ENCODE peak calls at places on chromosomes 11 and 22, in seven cellular contexts. C is A549, A is neural progenitor cell, D is omental fat pad, W is brain microvascular endothelial cell, M is WTC11, T is HFFc6. H is an unnamed sample.

GRCh38 chr11:101974255-101974654 is 57.9 kb upstream of the ANGPTL5 start:
- DNase-seq in C (no peak), A (no peak), D (no peak), W (no peak), M (no peak), T (peak), H (no peak)

GRCh38 chr11:86805873-86806310 is 5.5 kb downstream of the PRSS23 start:
- DNase-seq in C (no peak), A (no peak), D (no peak), W (no peak), M (no peak), T (no peak), H (no peak)

GRCh38 chr11:31767665-31768064 is 43.5 kb downstream of the PAX6 start:
- DNase-seq in C (no peak), A (peak), D (no peak), W (no peak), M (no peak), T (no peak), H (no peak)

GRCh38 chr11:76167590-76167989 is 38.7 kb downstream of the WNT11 start:
- DNase-seq in C (no peak), A (no peak), D (no peak), W (no peak), M (no peak), T (no peak), H (no peak)

GRCh38 chr11:30526558-30526957 is 59.6 kb downstream of the MPPED2 start:
- DNase-seq in C (no peak), A (no peak), D (no peak), W (no peak), M (no peak), T (no peak), H (no peak)

GRCh38 chr11:1260023-1260501 is 37.2 kb downstream of the MUC5B start:
- DNase-seq in C (peak), A (no peak), D (no peak), W (no peak), M (peak), T (no peak), H (no peak)

GRCh38 chr11:121105063-121105480 is 4.0 kb downstream of the TECTA start:
- DNase-seq in C (no peak), A (no peak), D (no peak), W (no peak), M (no peak), T (no peak), H (peak)

GRCh38 chr11:126830216-126830615 is 170.4 kb downstream of the KIRREL3 start:
- DNase-seq in C (no peak), A (no peak), D (no peak), W (no peak), M (no peak), T (no peak), H (no peak)

GRCh38 chr22:40922484-40923303 is 28.5 kb upstream of the RBX1 start:
- DNase-seq in C (peak), A (peak), D (no peak), W (peak), M (no peak), T (peak), H (peak)

GRCh38 chr22:50699754-50700386 is 27.2 kb downstream of the SHANK3 start:
- DNase-seq in C (no peak), A (peak), D (no peak), W (no peak), M (peak), T (no peak), H (no peak)

GRCh38 chr22:26592368-26593015 is 2.6 kb upstream of the TPST2 start:
- DNase-seq in C (no peak), A (no peak), D (no peak), W (no peak), M (no peak), T (no peak), H (no peak)

GRCh38 chr22:17154971-17155370 is 4.1 kb downstream of the HDHD5 start:
- DNase-seq in C (no peak), A (no peak), D (no peak), W (no peak), M (no peak), T (no peak), H (no peak)

GRCh38 chr11:45872513-45873356 is 12.7 kb upstream of the MAPK8IP1 start:
- DNase-seq in C (peak), A (peak), D (no peak), W (peak), M (peak), T (peak), H (peak)

GRCh38 chr11:65912840-65913239 is 6.0 kb downstream of the C11orf68 start:
- DNase-seq in C (peak), A (no peak), D (no peak), W (peak), M (no peak), T (peak), H (no peak)

GRCh38 chr11:21707116-21707769 is 485.6 kb upstream of the ANO5 start:
- DNase-seq in C (no peak), A (no peak), D (no peak), W (no peak), M (no peak), T (no peak), H (no peak)

GRCh38 chr11:3786781-3787428 is 10.4 kb downstream of the NUP98 start:
- DNase-seq in C (no peak), A (no peak), D (no peak), W (no peak), M (no peak), T (peak), H (no peak)

GRCh38 chr11:33634291-33634834 is 66.3 kb downstream of the C11orf91 start:
- DNase-seq in C (peak), A (no peak), D (no peak), W (peak), M (no peak), T (peak), H (no peak)